ENCODE peak calls at places on chromosomes 13 and 19, in four cellular contexts. Q, F, Z and I are unnamed samples.

GRCh38 chr13:33280923-33281322 is 4.6 kb downstream of the STARD13 start:
- DNase-seq in Z (no peak), Q (no peak), F (no peak), I (no peak)

GRCh38 chr19:5691930-5692784 is 2.1 kb downstream of the RPL36 start:
- DNase-seq in F (no peak), Q (no peak), Z (no peak), I (no peak)

GRCh38 chr19:3167533-3168272 is 10.9 kb upstream of the S1PR4 start:
- DNase-seq in Q (no peak), F (no peak), Z (no peak), I (no peak)

GRCh38 chr13:114126789-114127472 is 5.5 kb downstream of the RASA3 start:
- DNase-seq in F (no peak), Q (no peak), Z (no peak), I (no peak)

GRCh38 chr19:45090034-45090433 is 2.9 kb upstream of the PPP1R37 start:
- DNase-seq in F (no peak), Q (no peak), Z (no peak), I (no peak)

GRCh38 chr13:99386911-99387788 is 80.0 kb upstream of the GPR183 start:
- DNase-seq in Q (peak; percentile 63), F (no peak), Z (peak; percentile 30), I (no peak)

GRCh38 chr19:40714519-40715299 is 2.0 kb downstream of the COQ8B start:
- DNase-seq in Z (peak; percentile 93), F (peak; percentile 70), Q (peak; percentile 83), I (no peak)

GRCh38 chr13:73090116-73090811 is 31.5 kb downstream of the KLF5 start:
- DNase-seq in F (no peak), Z (no peak), Q (no peak), I (no peak)

GRCh38 chr19:19740755-19741154 is 7.8 kb upstream of the ZNF14 start:
- DNase-seq in F (no peak), Z (no peak), Q (no peak), I (no peak)

GRCh38 chr19:28425431-28425931 is 787.5 kb downstream of the UQCRFS1 start:
- DNase-seq in Z (no peak), Q (no peak), F (no peak), I (no peak)

GRCh38 chr13:34357435-34358232 is 539.7 kb downstream of the RFC3 start:
- DNase-seq in Z (no peak), Q (no peak), F (no peak), I (no peak)

GRCh38 chr19:16259385-16260159 is 61.9 kb downstream of the AP1M1 start:
- DNase-seq in F (peak; percentile 31), Q (no peak), Z (no peak), I (no peak)

GRCh38 chr13:111184685-111185401 is 69.7 kb downstream of the ARHGEF7 start:
- DNase-seq in F (no peak), Z (no peak), Q (no peak), I (no peak)

GRCh38 chr13:33271759-33272158 is 13.8 kb downstream of the STARD13 start:
- DNase-seq in Q (no peak), F (no peak), Z (no peak), I (no peak)